ENCODE peak calls at places on chromosomes 13 and 19, in five cellular contexts. J is Caco-2; K is heart left ventricle; I is CD4-positive, alpha-beta memory T cell; O is left lung. E is an unnamed sample.

GRCh38 chr19:14381689-14382474 is 638 bp downstream of the ADGRE5 start:
- DNase-seq in J (peak; percentile 54), K (no peak), I (peak; percentile 93), O (peak; percentile 84), E (peak; percentile 66)

GRCh38 chr19:35828694-35829301 is 16.2 kb upstream of the PRODH2 start:
- DNase-seq in J (peak; percentile 76), K (peak; percentile 80), I (peak; percentile 31), O (no peak), E (peak; percentile 85)

GRCh38 chr13:114161644-114162532 is 17.2 kb upstream of the CFAP97D2 start:
- DNase-seq in J (peak; percentile 28), K (no peak), I (no peak), O (peak; percentile 92), E (no peak)

GRCh38 chr13:100543872-100544602 is 44.6 kb downstream of the GGACT start:
- DNase-seq in J (no peak), K (no peak), I (no peak), O (no peak), E (no peak)

GRCh38 chr13:95418946-95419345 is 117.7 kb upstream of the ABCC4 start:
- DNase-seq in J (no peak), K (no peak), I (no peak), O (no peak), E (no peak)

GRCh38 chr13:99496322-99497142 is 4.7 kb upstream of the TM9SF2 start:
- DNase-seq in J (peak; percentile 93), K (no peak), I (peak; percentile 84), O (no peak), E (peak; percentile 39)

GRCh38 chr13:69857188-69857821 is 250.3 kb upstream of the ATXN8OS start:
- DNase-seq in J (no peak), K (no peak), I (no peak), O (no peak), E (peak; percentile 71)

GRCh38 chr13:76378767-76379166 is 507.4 kb downstream of the KCTD12 start:
- DNase-seq in J (no peak), K (no peak), I (no peak), O (no peak), E (no peak)

GRCh38 chr13:99417821-99418662 is 83.2 kb upstream of the TM9SF2 start:
- DNase-seq in J (no peak), K (no peak), I (no peak), O (no peak), E (no peak)

GRCh38 chr19:5074830-5075394 is 106.0 kb downstream of the KDM4B start:
- DNase-seq in J (no peak), K (no peak), I (no peak), O (no peak), E (no peak)

GRCh38 chr19:51994048-51994644 is 7.5 kb upstream of the ZNF350 start:
- DNase-seq in J (no peak), K (no peak), I (no peak), O (no peak), E (no peak)

GRCh38 chr19:1673645-1674292 is 21.4 kb upstream of the TCF3 start:
- DNase-seq in J (no peak), K (no peak), I (no peak), O (no peak), E (no peak)

GRCh38 chr13:97175041-97175440 is 47.1 kb upstream of the MBNL2 start:
- DNase-seq in J (no peak), K (peak; percentile 38), I (no peak), O (no peak), E (no peak)

GRCh38 chr13:100473493-100474044 is 115.0 kb downstream of the GGACT start:
- DNase-seq in J (no peak), K (no peak), I (no peak), O (no peak), E (no peak)

GRCh38 chr19:3618144-3618810 is 8.3 kb downstream of the CACTIN start:
- DNase-seq in J (no peak), K (peak; percentile 86), I (peak; percentile 28), O (peak; percentile 90), E (peak; percentile 75)

GRCh38 chr19:10408511-10409291 is 5.4 kb upstream of the CDC37 start:
- DNase-seq in J (no peak), K (no peak), I (peak; percentile 52), O (peak; percentile 77), E (no peak)

GRCh38 chr13:31096624-31097302 is 64.9 kb downstream of the HSPH1 start:
- DNase-seq in J (no peak), K (no peak), I (no peak), O (peak; percentile 83), E (no peak)

GRCh38 chr19:46303702-46304397 is 7.0 kb downstream of the HIF3A start:
- DNase-seq in J (peak; percentile 98), K (peak; percentile 67), I (no peak), O (peak; percentile 89), E (no peak)

GRCh38 chr19:35932291-35932936 is 3.8 kb upstream of the LRFN3 start:
- DNase-seq in J (no peak), K (no peak), I (no peak), O (peak; percentile 2), E (peak; percentile 62)

GRCh38 chr13:39051157-39051556 is 12.9 kb downstream of the NHLRC3 start:
- DNase-seq in J (no peak), K (no peak), I (peak; percentile 19), O (no peak), E (peak; percentile 69)

GRCh38 chr19:58123354-58123753 is 25.3 kb upstream of the ZSCAN18 start:
- DNase-seq in J (no peak), K (no peak), I (no peak), O (no peak), E (no peak)
- H3K27me3 ChIP-seq in J (no peaks in the 10 kb centered on the region), K (no peaks in the 10 kb centered on the region), I (no peaks in the 10 kb centered on the region), O (no peaks in the 10 kb centered on the region), E (no peaks in the 10 kb centered on the region)

DNA sequence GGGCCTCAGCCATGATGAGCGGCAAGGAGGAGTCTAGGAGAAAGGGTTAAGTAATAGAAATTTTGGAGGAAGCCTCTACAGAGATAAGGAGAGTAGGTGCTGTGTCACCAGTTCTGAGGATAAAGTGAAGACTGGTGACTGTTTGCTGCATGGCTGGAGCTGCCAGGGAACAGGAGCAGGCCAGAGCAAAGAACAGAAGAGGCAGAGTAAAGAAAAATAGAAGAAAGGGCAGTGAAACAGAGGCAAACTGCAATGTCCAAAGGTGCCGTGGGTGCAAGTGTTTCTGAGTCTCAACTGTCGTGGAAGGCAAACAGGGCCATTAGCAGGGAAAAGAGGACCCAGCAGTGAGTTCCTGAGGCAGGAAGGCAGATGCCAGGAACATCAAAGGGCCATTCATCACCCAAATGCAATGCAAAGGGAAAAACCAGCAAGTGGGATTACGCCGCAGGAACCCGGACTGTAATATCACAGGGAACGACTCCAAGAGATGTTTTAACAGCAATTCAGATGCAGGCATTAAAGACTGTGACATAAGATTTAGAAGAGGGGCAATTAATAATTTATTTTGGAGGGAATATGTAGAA is 318.3 kb downstream of the FOXO1 start:
- DNase-seq in J (no peak), K (no peak), I (no peak), O (no peak), E (no peak)
- H3K4me1 ChIP-seq in J (peaks cover 12% of the 10 kb centered on the region), K (peaks cover 38% of the 10 kb centered on the region), I (no peaks in the 10 kb centered on the region), O (peaks cover 16% of the 10 kb centered on the region), E (no peaks in the 10 kb centered on the region)

DNA sequence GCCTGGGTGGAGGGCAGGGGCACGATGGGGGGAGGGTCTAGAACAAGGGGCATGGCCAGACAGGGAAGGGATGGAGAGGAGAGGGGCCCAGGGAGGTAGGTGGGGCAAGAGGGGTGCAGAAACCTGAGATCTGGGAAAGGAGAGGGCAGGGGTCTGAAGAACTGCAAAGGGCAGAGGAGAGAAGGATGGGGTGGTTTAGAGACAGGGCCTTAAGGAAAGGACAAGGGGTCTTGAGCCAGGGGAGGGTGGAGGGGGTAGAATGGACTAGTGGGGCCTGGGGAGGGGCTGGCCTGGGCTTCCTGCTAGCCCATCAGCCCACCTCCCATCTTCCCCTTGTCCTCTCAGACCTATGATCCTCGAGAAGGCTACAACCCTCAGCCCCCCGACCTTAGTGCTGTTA is 72.5 kb downstream of the RYR1 start:
- DNase-seq in J (no peak), K (no peak), I (no peak), O (peak; percentile 31), E (no peak)
- H3K27me3 ChIP-seq in J (no peaks in the 10 kb centered on the region), K (peaks cover 2% of the 10 kb centered on the region), I (no peaks in the 10 kb centered on the region), O (no peaks in the 10 kb centered on the region), E (no peaks in the 10 kb centered on the region)

GRCh38 chr19:6649189-6649588 is 20.8 kb downstream of the TNFSF14 start:
- DNase-seq in J (no peak), K (no peak), I (no peak), O (no peak), E (peak; percentile 24)

GRCh38 chr19:6652214-6653094 is 17.5 kb downstream of the TNFSF14 start:
- DNase-seq in J (no peak), K (no peak), I (no peak), O (no peak), E (peak; percentile 34)

DNA sequence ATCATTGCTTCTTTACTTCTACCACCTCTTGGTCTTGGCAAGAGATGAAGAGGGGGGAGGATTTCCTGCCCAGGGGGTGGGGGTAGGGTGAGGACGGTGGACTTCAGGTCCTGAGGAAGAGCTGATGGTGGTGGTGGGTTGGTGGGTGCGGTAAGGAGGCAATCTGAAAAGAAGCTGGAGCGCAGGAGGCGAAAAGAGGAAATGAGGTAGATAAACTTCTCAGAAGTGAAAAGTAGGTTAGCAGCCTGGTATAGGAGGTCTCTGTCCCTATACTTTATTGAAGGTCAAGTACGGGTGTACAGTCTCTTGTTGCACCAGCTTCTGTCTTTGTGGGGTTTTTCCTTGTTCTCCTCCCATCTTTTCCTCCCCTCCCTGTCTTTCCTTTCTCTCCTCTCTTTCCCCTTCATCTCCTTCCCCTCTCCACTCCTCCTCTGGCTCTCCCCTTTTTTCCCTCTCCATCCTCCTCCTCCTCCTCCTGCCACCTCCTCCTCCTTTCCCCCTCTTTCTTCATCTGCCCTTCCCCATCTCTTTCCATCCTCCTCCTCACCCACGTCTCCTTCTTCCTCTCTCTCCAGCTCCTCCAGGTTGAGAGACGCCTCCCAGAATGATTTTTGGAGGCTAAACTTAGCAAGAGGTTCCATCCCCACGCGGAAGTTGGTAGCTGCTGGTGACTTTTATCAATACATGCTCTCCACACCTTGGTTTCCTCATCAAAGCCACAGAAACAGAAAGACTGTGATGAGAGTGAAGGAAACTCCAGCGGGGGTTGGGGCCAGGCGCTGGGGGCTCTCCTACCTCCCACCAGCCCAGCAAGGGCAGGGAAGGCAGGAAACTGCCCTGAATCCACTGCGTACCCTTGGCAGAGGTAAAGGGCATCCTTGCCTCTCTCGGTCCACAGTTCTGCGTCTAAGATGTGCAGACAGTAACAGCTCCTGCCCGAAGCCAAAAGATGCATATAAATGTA is 15.3 kb downstream of the TNFSF14 start:
- DNase-seq in J (no peak), K (no peak), I (peak; percentile 49), O (no peak), E (no peak)
- H3K4me1 ChIP-seq in J (peaks cover 10% of the 10 kb centered on the region), K (no peaks in the 10 kb centered on the region), I (peaks cover 39% of the 10 kb centered on the region), O (no peaks in the 10 kb centered on the region), E (peaks cover 5% of the 10 kb centered on the region)

GRCh38 chr19:39929750-39930149 is 4.7 kb downstream of the FCGBP start:
- DNase-seq in J (no peak), K (no peak), I (no peak), O (no peak), E (no peak)
- H3K27me3 ChIP-seq in J (no peaks in the 10 kb centered on the region), K (no peaks in the 10 kb centered on the region), I (no peaks in the 10 kb centered on the region), O (no peaks in the 10 kb centered on the region), E (no peaks in the 10 kb centered on the region)

GRCh38 chr13:91311491-91311890 is 36.0 kb upstream of the MIR17HG start:
- DNase-seq in J (peak; percentile 40), K (no peak), I (no peak), O (no peak), E (no peak)
- H3K4me1 ChIP-seq in J (no peaks in the 10 kb centered on the region), K (no peaks in the 10 kb centered on the region), I (no peaks in the 10 kb centered on the region), O (no peaks in the 10 kb centered on the region), E (no peaks in the 10 kb centered on the region)

DNA sequence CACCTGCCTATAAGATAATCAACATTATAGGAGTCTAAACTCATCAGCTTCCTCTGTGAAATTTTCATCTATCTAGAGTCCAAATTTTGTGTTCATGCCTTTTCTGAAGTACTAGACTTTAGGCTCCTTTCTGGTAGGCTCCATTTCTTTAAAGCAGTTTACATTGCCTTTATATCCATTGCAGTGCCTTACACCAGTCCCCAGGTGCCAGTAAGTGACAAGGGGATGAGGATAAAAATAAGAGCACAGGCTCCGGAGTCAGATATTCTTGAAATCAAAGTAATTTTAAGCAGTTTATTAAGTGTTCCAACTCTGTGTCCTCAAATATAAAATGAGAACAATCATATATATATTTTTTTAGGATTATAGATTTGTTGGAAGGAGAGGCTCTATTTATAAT is 10.6 kb upstream of the CYSLTR2 start:
- DNase-seq in J (no peak), K (no peak), I (no peak), O (no peak), E (no peak)
- H3K27me3 ChIP-seq in J (no peaks in the 10 kb centered on the region), K (no peaks in the 10 kb centered on the region), I (no peaks in the 10 kb centered on the region), O (no peaks in the 10 kb centered on the region), E (no peaks in the 10 kb centered on the region)